ENCODE peak calls at places on chromosomes 1 and 21, in nine cellular contexts. One of them, this sample, is unnamed.

GRCh38 chr21:32062591-32063227 is 189.9 kb downstream of the HUNK start:
- DNase-seq in hippocampal formation: no peak
- DNase-seq in NCI-H460: no peak
- DNase-seq in iPS DF 6.9: no peak
- DNase-seq in A172: no peak
- DNase-seq in psoas muscle: no peak
- DNase-seq in skeletal muscle cell: no peak
- DNase-seq in HuH-7: no peak
- DNase-seq in stimulated activated CD8-positive, alpha-beta memory T cell treated with anti-CD3 and anti-CD28 coated beads, Interleukin-4, amount 100 ng/mL, for 1 hour: no peak
- DNase-seq in this sample: no peak

GRCh38 chr21:42161957-42162681 is 56.8 kb upstream of the ABCG1 start:
- DNase-seq in hippocampal formation: no peak
- DNase-seq in NCI-H460: no peak
- DNase-seq in iPS DF 6.9: no peak
- DNase-seq in A172: peak; percentile 18
- DNase-seq in psoas muscle: no peak
- DNase-seq in skeletal muscle cell: no peak
- DNase-seq in HuH-7: no peak
- DNase-seq in stimulated activated CD8-positive, alpha-beta memory T cell treated with anti-CD3 and anti-CD28 coated beads, Interleukin-4, amount 100 ng/mL, for 1 hour: no peak
- DNase-seq in this sample: no peak

GRCh38 chr1:183218981-183219621 is 33.0 kb downstream of the LAMC2 start:
- DNase-seq in hippocampal formation: no peak
- DNase-seq in NCI-H460: no peak
- DNase-seq in iPS DF 6.9: no peak
- DNase-seq in A172: no peak
- DNase-seq in psoas muscle: no peak
- DNase-seq in skeletal muscle cell: no peak
- DNase-seq in HuH-7: no peak
- DNase-seq in stimulated activated CD8-positive, alpha-beta memory T cell treated with anti-CD3 and anti-CD28 coated beads, Interleukin-4, amount 100 ng/mL, for 1 hour: peak; percentile 19
- DNase-seq in this sample: peak; percentile 43

GRCh38 chr1:161506336-161507223 is 1.3 kb downstream of the FCGR2A start:
- DNase-seq in hippocampal formation: no peak
- DNase-seq in NCI-H460: no peak
- DNase-seq in iPS DF 6.9: no peak
- DNase-seq in A172: no peak
- DNase-seq in psoas muscle: no peak
- DNase-seq in skeletal muscle cell: no peak
- DNase-seq in HuH-7: no peak
- DNase-seq in stimulated activated CD8-positive, alpha-beta memory T cell treated with anti-CD3 and anti-CD28 coated beads, Interleukin-4, amount 100 ng/mL, for 1 hour: no peak
- DNase-seq in this sample: no peak

GRCh38 chr1:38577937-38578443 is 281.6 kb downstream of the RRAGC start:
- DNase-seq in hippocampal formation: no peak
- DNase-seq in NCI-H460: no peak
- DNase-seq in iPS DF 6.9: no peak
- DNase-seq in A172: no peak
- DNase-seq in psoas muscle: no peak
- DNase-seq in skeletal muscle cell: no peak
- DNase-seq in HuH-7: no peak
- DNase-seq in stimulated activated CD8-positive, alpha-beta memory T cell treated with anti-CD3 and anti-CD28 coated beads, Interleukin-4, amount 100 ng/mL, for 1 hour: no peak
- DNase-seq in this sample: no peak

GRCh38 chr1:32186077-32186476 is 6.6 kb downstream of the TXLNA start:
- DNase-seq in hippocampal formation: no peak
- DNase-seq in NCI-H460: no peak
- DNase-seq in iPS DF 6.9: no peak
- DNase-seq in A172: no peak
- DNase-seq in psoas muscle: no peak
- DNase-seq in skeletal muscle cell: no peak
- DNase-seq in HuH-7: no peak
- DNase-seq in stimulated activated CD8-positive, alpha-beta memory T cell treated with anti-CD3 and anti-CD28 coated beads, Interleukin-4, amount 100 ng/mL, for 1 hour: no peak
- DNase-seq in this sample: no peak

GRCh38 chr1:29393451-29393826 is 157.1 kb downstream of the PTPRU start:
- DNase-seq in hippocampal formation: no peak
- DNase-seq in NCI-H460: no peak
- DNase-seq in iPS DF 6.9: no peak
- DNase-seq in A172: no peak
- DNase-seq in psoas muscle: no peak
- DNase-seq in skeletal muscle cell: no peak
- DNase-seq in HuH-7: no peak
- DNase-seq in stimulated activated CD8-positive, alpha-beta memory T cell treated with anti-CD3 and anti-CD28 coated beads, Interleukin-4, amount 100 ng/mL, for 1 hour: no peak
- DNase-seq in this sample: no peak

GRCh38 chr1:41493626-41494350 is 9.3 kb upstream of the EDN2 start:
- DNase-seq in hippocampal formation: no peak
- DNase-seq in NCI-H460: no peak
- DNase-seq in iPS DF 6.9: no peak
- DNase-seq in A172: no peak
- DNase-seq in psoas muscle: no peak
- DNase-seq in skeletal muscle cell: no peak
- DNase-seq in HuH-7: no peak
- DNase-seq in stimulated activated CD8-positive, alpha-beta memory T cell treated with anti-CD3 and anti-CD28 coated beads, Interleukin-4, amount 100 ng/mL, for 1 hour: no peak
- DNase-seq in this sample: no peak

GRCh38 chr1:234238060-234238459 is 135.2 kb upstream of the COA6 start:
- DNase-seq in hippocampal formation: no peak
- DNase-seq in NCI-H460: no peak
- DNase-seq in iPS DF 6.9: no peak
- DNase-seq in A172: no peak
- DNase-seq in psoas muscle: no peak
- DNase-seq in skeletal muscle cell: no peak
- DNase-seq in HuH-7: no peak
- DNase-seq in stimulated activated CD8-positive, alpha-beta memory T cell treated with anti-CD3 and anti-CD28 coated beads, Interleukin-4, amount 100 ng/mL, for 1 hour: no peak
- DNase-seq in this sample: no peak

GRCh38 chr1:2561898-2562895 is 6.0 kb downstream of the TNFRSF14 start:
- DNase-seq in hippocampal formation: no peak
- DNase-seq in NCI-H460: no peak
- DNase-seq in iPS DF 6.9: no peak
- DNase-seq in A172: no peak
- DNase-seq in psoas muscle: no peak
- DNase-seq in skeletal muscle cell: no peak
- DNase-seq in HuH-7: no peak
- DNase-seq in stimulated activated CD8-positive, alpha-beta memory T cell treated with anti-CD3 and anti-CD28 coated beads, Interleukin-4, amount 100 ng/mL, for 1 hour: no peak
- DNase-seq in this sample: no peak

GRCh38 chr21:14487490-14488432 is 58.4 kb downstream of the SAMSN1 start:
- DNase-seq in hippocampal formation: no peak
- DNase-seq in NCI-H460: no peak
- DNase-seq in iPS DF 6.9: no peak
- DNase-seq in A172: no peak
- DNase-seq in psoas muscle: no peak
- DNase-seq in skeletal muscle cell: no peak
- DNase-seq in HuH-7: no peak
- DNase-seq in stimulated activated CD8-positive, alpha-beta memory T cell treated with anti-CD3 and anti-CD28 coated beads, Interleukin-4, amount 100 ng/mL, for 1 hour: no peak
- DNase-seq in this sample: no peak

GRCh38 chr1:53413175-53414001 is 45.8 kb upstream of the DMRTB1 start:
- DNase-seq in hippocampal formation: no peak
- DNase-seq in NCI-H460: peak; percentile 25
- DNase-seq in iPS DF 6.9: no peak
- DNase-seq in A172: peak; percentile 90
- DNase-seq in psoas muscle: no peak
- DNase-seq in skeletal muscle cell: peak; percentile 71
- DNase-seq in HuH-7: no peak
- DNase-seq in stimulated activated CD8-positive, alpha-beta memory T cell treated with anti-CD3 and anti-CD28 coated beads, Interleukin-4, amount 100 ng/mL, for 1 hour: peak; percentile 35
- DNase-seq in this sample: peak; percentile 24

GRCh38 chr1:175470078-175470477 is 273.3 kb downstream of the TNR start:
- DNase-seq in hippocampal formation: no peak
- DNase-seq in NCI-H460: no peak
- DNase-seq in iPS DF 6.9: no peak
- DNase-seq in A172: no peak
- DNase-seq in psoas muscle: no peak
- DNase-seq in skeletal muscle cell: no peak
- DNase-seq in HuH-7: no peak
- DNase-seq in stimulated activated CD8-positive, alpha-beta memory T cell treated with anti-CD3 and anti-CD28 coated beads, Interleukin-4, amount 100 ng/mL, for 1 hour: no peak
- DNase-seq in this sample: no peak

GRCh38 chr21:19034041-19034440 is 630.5 kb upstream of the TMPRSS15 start:
- DNase-seq in hippocampal formation: no peak
- DNase-seq in NCI-H460: no peak
- DNase-seq in iPS DF 6.9: no peak
- DNase-seq in A172: no peak
- DNase-seq in psoas muscle: no peak
- DNase-seq in skeletal muscle cell: no peak
- DNase-seq in HuH-7: no peak
- DNase-seq in stimulated activated CD8-positive, alpha-beta memory T cell treated with anti-CD3 and anti-CD28 coated beads, Interleukin-4, amount 100 ng/mL, for 1 hour: no peak
- DNase-seq in this sample: no peak

GRCh38 chr21:42782723-42783247 is 96.6 kb downstream of the WDR4 start:
- DNase-seq in hippocampal formation: no peak
- DNase-seq in NCI-H460: no peak
- DNase-seq in iPS DF 6.9: no peak
- DNase-seq in A172: no peak
- DNase-seq in psoas muscle: no peak
- DNase-seq in skeletal muscle cell: no peak
- DNase-seq in HuH-7: no peak
- DNase-seq in stimulated activated CD8-positive, alpha-beta memory T cell treated with anti-CD3 and anti-CD28 coated beads, Interleukin-4, amount 100 ng/mL, for 1 hour: no peak
- DNase-seq in this sample: no peak

GRCh38 chr1:47738560-47739182 is 258.5 kb downstream of the TRABD2B start:
- DNase-seq in hippocampal formation: peak; percentile 9
- DNase-seq in NCI-H460: peak; percentile 44
- DNase-seq in iPS DF 6.9: no peak
- DNase-seq in A172: peak; percentile 49
- DNase-seq in psoas muscle: peak; percentile 45
- DNase-seq in skeletal muscle cell: no peak
- DNase-seq in HuH-7: peak; percentile 72
- DNase-seq in stimulated activated CD8-positive, alpha-beta memory T cell treated with anti-CD3 and anti-CD28 coated beads, Interleukin-4, amount 100 ng/mL, for 1 hour: no peak
- DNase-seq in this sample: no peak

GRCh38 chr1:84582802-84583587 is 8.8 kb upstream of the CTBS start:
- DNase-seq in hippocampal formation: no peak
- DNase-seq in NCI-H460: no peak
- DNase-seq in iPS DF 6.9: no peak
- DNase-seq in A172: no peak
- DNase-seq in psoas muscle: no peak
- DNase-seq in skeletal muscle cell: no peak
- DNase-seq in HuH-7: no peak
- DNase-seq in stimulated activated CD8-positive, alpha-beta memory T cell treated with anti-CD3 and anti-CD28 coated beads, Interleukin-4, amount 100 ng/mL, for 1 hour: no peak
- DNase-seq in this sample: no peak

This sample was measured in activated naive CD4-positive, alpha-beta T cell.